ENCODE peak calls at places on chromosomes 3 and 15, in nine cellular contexts. M, Y, H, B, C, G, U, V and K are unnamed samples.

GRCh38 chr15:40847225-40847961 is 3.5 kb downstream of the SPINT1 start:
- DNase-seq in M (peak), C (peak), Y (no peak), V (no peak), H (peak), G (no peak), B (peak), U (peak), K (no peak)

GRCh38 chr15:81256916-81257315 is 60.2 kb downstream of the IL16 start:
- DNase-seq in M (no peak), G (no peak), C (no peak), U (no peak), H (no peak), Y (peak), B (peak), V (no peak), K (no peak)

GRCh38 chr3:21645121-21645897 is 105.7 kb downstream of the ZNF385D start:
- DNase-seq in B (peak), H (peak), C (peak), Y (peak), V (no peak), M (no peak), G (no peak), U (no peak), K (no peak)

GRCh38 chr15:66092053-66092976 is 161.2 kb downstream of the MEGF11 start:
- DNase-seq in H (no peak), V (peak), B (peak), U (no peak), M (no peak), Y (no peak), G (no peak), C (peak), K (no peak)

GRCh38 chr3:98012974-98013373 is 22.1 kb downstream of the GABRR3 start:
- DNase-seq in U (peak), H (no peak), M (no peak), V (no peak), Y (no peak), C (no peak), B (peak), G (no peak), K (no peak)

GRCh38 chr3:16639806-16640205 is 34.6 kb upstream of the DAZL start:
- DNase-seq in U (no peak), B (no peak), V (no peak), G (no peak), Y (no peak), M (no peak), H (no peak), C (no peak), K (no peak)

GRCh38 chr3:148957586-148957985 is 33.8 kb upstream of the GYG1 start:
- DNase-seq in C (no peak), V (no peak), B (peak), U (peak), H (no peak), Y (no peak), G (no peak), M (no peak), K (no peak)

GRCh38 chr15:89052474-89052873 is 35.8 kb upstream of the ABHD2 start:
- DNase-seq in U (no peak), B (peak), Y (peak), H (no peak), M (peak), C (no peak), V (no peak), G (no peak), K (peak)

GRCh38 chr15:55518641-55519040 is 10.6 kb upstream of the DNAAF4 start:
- DNase-seq in V (no peak), Y (no peak), U (no peak), B (no peak), M (no peak), H (no peak), G (no peak), C (no peak), K (no peak)
- TF ChIP-seq CTCF in V (peak), Y (peak), U (no peak), B (peak), M (peak), H (no peak), G (no peak), C (no peak), K (peak)

GRCh38 chr3:186959029-186959624 is 28.8 kb downstream of the ST6GAL1 start:
- DNase-seq in B (no peak), G (no peak), C (peak), V (no peak), M (no peak), U (no peak), H (no peak), Y (no peak), K (no peak)
- TF ChIP-seq CTCF in B (no peak), G (no peak), C (no peak), V (no peak), M (no peak), U (no peak), H (peak), Y (peak), K (no peak)

GRCh38 chr3:62392893-62393292 is 19.5 kb upstream of the FEZF2 start:
- DNase-seq in M (no peak), Y (no peak), G (no peak), B (no peak), C (no peak), H (no peak), U (no peak), V (no peak), K (no peak)

DNA sequence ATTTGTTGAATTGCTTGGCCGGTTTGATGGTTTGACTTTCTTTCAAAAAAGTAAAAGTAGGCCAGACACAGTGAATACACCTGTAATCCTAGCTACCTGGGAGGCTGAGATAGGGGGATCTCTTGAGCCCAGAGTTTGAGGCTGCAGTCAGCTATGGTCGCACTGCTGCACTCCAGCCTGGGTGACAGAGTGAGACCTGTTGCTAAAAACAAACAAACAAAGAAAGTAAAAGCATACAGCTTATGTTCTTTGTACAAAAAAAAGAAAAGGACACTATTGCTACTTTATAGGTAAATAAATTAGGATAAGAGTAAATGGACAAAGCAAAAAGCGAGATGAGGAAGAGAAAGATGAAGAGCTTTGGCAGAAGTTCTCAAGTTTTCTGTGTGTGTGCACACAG is 13.9 kb upstream of the FEZF2 start:
- DNase-seq in G (no peak), B (no peak), V (no peak), H (no peak), Y (no peak), C (no peak), U (no peak), M (no peak), K (no peak)
- TF ChIP-seq CTCF in G (no peak), B (no peak), V (no peak), H (no peak), Y (no peak), C (no peak), U (no peak), M (no peak), K (no peak)

GRCh38 chr3:186239321-186239720 is 122.7 kb downstream of the DGKG start:
- DNase-seq in M (no peak), Y (peak), U (no peak), H (no peak), G (no peak), C (no peak), V (no peak), B (no peak), K (no peak)
- TF ChIP-seq CTCF in M (no peak), Y (no peak), U (no peak), H (peak), G (no peak), C (no peak), V (no peak), B (no peak), K (no peak)